ENCODE peak calls at places on chromosome 2, in seven cellular contexts. D, R, V, Q, I, B and A are unnamed samples.

GRCh38 chr2:236988690-236989639 is 96.7 kb upstream of the COPS8 start:
- DNase-seq in D (peak), R (no peak), V (peak), Q (peak), I (peak), B (no peak), A (peak)

GRCh38 chr2:11533278-11534077 is at the start of gene GREB1:
- DNase-seq in D (no peak), R (no peak), V (no peak), Q (peak), I (no peak), B (no peak), A (no peak)

GRCh38 chr2:40242315-40242714 is 209.6 kb downstream of the SLC8A1 start:
- DNase-seq in D (no peak), R (no peak), V (no peak), Q (no peak), I (no peak), B (no peak), A (no peak)

GRCh38 chr2:237967463-237967871 is 653 bp downstream of the UBE2F start:
- DNase-seq in D (peak), R (peak), V (peak), Q (no peak), I (peak), B (peak), A (peak)

GRCh38 chr2:136765736-136766323 is 485 bp downstream of the THSD7B start:
- DNase-seq in D (no peak), R (no peak), V (peak), Q (no peak), I (no peak), B (no peak), A (no peak)

GRCh38 chr2:144267209-144267608 is 252.7 kb downstream of the ZEB2 start:
- DNase-seq in D (no peak), R (no peak), V (no peak), Q (no peak), I (no peak), B (no peak), A (peak)

GRCh38 chr2:85878719-85879390 is 9.9 kb downstream of the ST3GAL5 start:
- DNase-seq in D (no peak), R (no peak), V (no peak), Q (no peak), I (no peak), B (no peak), A (no peak)

GRCh38 chr2:237092920-237093781 is 7.5 kb downstream of the COPS8 start:
- DNase-seq in D (peak), R (no peak), V (no peak), Q (peak), I (no peak), B (peak), A (no peak)

GRCh38 chr2:28080911-28081310 is 190.4 kb downstream of the BABAM2 start:
- DNase-seq in D (peak), R (peak), V (no peak), Q (peak), I (no peak), B (no peak), A (no peak)

GRCh38 chr2:172427256-172427989 is at the start of gene ITGA6:
- DNase-seq in D (no peak), R (peak), V (peak), Q (peak), I (peak), B (peak), A (peak)

GRCh38 chr2:24509840-24510239 is 18.8 kb downstream of the NCOA1 start:
- DNase-seq in D (no peak), R (no peak), V (no peak), Q (no peak), I (no peak), B (no peak), A (no peak)

GRCh38 chr2:20299113-20299512 is 51.5 kb downstream of the PUM2 start:
- DNase-seq in D (no peak), R (no peak), V (no peak), Q (no peak), I (no peak), B (no peak), A (no peak)

GRCh38 chr2:120779781-120780283 is 44.2 kb downstream of the GLI2 start:
- DNase-seq in D (no peak), R (no peak), V (no peak), Q (peak), I (no peak), B (no peak), A (no peak)

GRCh38 chr2:113225505-113226259 is 51.9 kb downstream of the PSD4 start:
- DNase-seq in D (peak), R (no peak), V (no peak), Q (no peak), I (no peak), B (peak), A (peak)

GRCh38 chr2:126661702-126662465 is 5.9 kb downstream of the GYPC start:
- DNase-seq in D (no peak), R (no peak), V (no peak), Q (no peak), I (no peak), B (no peak), A (no peak)

GRCh38 chr2:238968616-238969394 is 120.9 kb downstream of the TWIST2 start:
- DNase-seq in D (no peak), R (no peak), V (no peak), Q (no peak), I (no peak), B (no peak), A (no peak)

GRCh38 chr2:121519732-121520640 is 10.7 kb upstream of the RNU4ATAC start:
- DNase-seq in D (no peak), R (no peak), V (no peak), Q (no peak), I (no peak), B (no peak), A (no peak)

GRCh38 chr2:46072146-46072820 is 224.9 kb upstream of the EPAS1 start:
- DNase-seq in D (no peak), R (no peak), V (no peak), Q (peak), I (no peak), B (no peak), A (no peak)

GRCh38 chr2:143140864-143141637 is 11.8 kb downstream of the ARHGAP15 start:
- DNase-seq in D (no peak), R (no peak), V (no peak), Q (no peak), I (no peak), B (no peak), A (no peak)

GRCh38 chr2:168801961-168802824 is at the start of gene NOSTRIN:
- DNase-seq in D (no peak), R (peak), V (no peak), Q (peak), I (peak), B (peak), A (peak)

GRCh38 chr2:170313636-170314348 is 135.8 kb downstream of the MYO3B start:
- DNase-seq in D (no peak), R (no peak), V (no peak), Q (no peak), I (no peak), B (no peak), A (no peak)

GRCh38 chr2:33946198-33946597 is 347.1 kb upstream of the FAM98A start:
- DNase-seq in D (no peak), R (no peak), V (no peak), Q (no peak), I (no peak), B (no peak), A (no peak)

GRCh38 chr2:135820003-135820618 is 16.9 kb downstream of the LCT start:
- DNase-seq in D (no peak), R (no peak), V (no peak), Q (no peak), I (no peak), B (no peak), A (no peak)

GRCh38 chr2:157362627-157363026 is 37.0 kb upstream of the ERMN start:
- DNase-seq in D (no peak), R (no peak), V (no peak), Q (no peak), I (no peak), B (no peak), A (no peak)

GRCh38 chr2:3492951-3493609 is 26.3 kb downstream of the ADI1 start:
- DNase-seq in D (no peak), R (no peak), V (peak), Q (peak), I (no peak), B (no peak), A (peak)

GRCh38 chr2:54903736-54904554 is 146.3 kb downstream of the RTN4 start:
- DNase-seq in D (peak), R (peak), V (no peak), Q (peak), I (no peak), B (peak), A (no peak)

GRCh38 chr2:241399941-241400922 is 44.1 kb downstream of the FARP2 start:
- DNase-seq in D (no peak), R (peak), V (peak), Q (no peak), I (no peak), B (no peak), A (no peak)

GRCh38 chr2:26018184-26018716 is 15.6 kb upstream of the RAB10 start:
- DNase-seq in D (peak), R (peak), V (peak), Q (peak), I (peak), B (peak), A (peak)

GRCh38 chr2:130374587-130375290 is 18.9 kb downstream of the PTPN18 start:
- DNase-seq in D (peak), R (no peak), V (no peak), Q (peak), I (no peak), B (no peak), A (no peak)

GRCh38 chr2:168694876-168695275 is 107.6 kb upstream of the NOSTRIN start:
- DNase-seq in D (no peak), R (no peak), V (no peak), Q (no peak), I (no peak), B (no peak), A (no peak)

GRCh38 chr2:64748561-64748960 is 94.8 kb upstream of the SERTAD2 start:
- DNase-seq in D (no peak), R (no peak), V (no peak), Q (no peak), I (no peak), B (no peak), A (no peak)

GRCh38 chr2:64751286-64752260 is 97.9 kb upstream of the SERTAD2 start:
- DNase-seq in D (peak), R (peak), V (no peak), Q (peak), I (no peak), B (peak), A (peak)

GRCh38 chr2:64750001-64750816 is 96.5 kb upstream of the SERTAD2 start:
- DNase-seq in D (peak), R (peak), V (peak), Q (peak), I (peak), B (peak), A (peak)

GRCh38 chr2:64749446-64749845 is 95.7 kb upstream of the SERTAD2 start:
- DNase-seq in D (no peak), R (no peak), V (no peak), Q (no peak), I (no peak), B (no peak), A (no peak)

GRCh38 chr2:64750817-64751285 is 97.1 kb upstream of the SERTAD2 start:
- DNase-seq in D (peak), R (peak), V (peak), Q (peak), I (peak), B (no peak), A (peak)
- TF ChIP-seq CTCF in D (no peak), R (no peak), V (no peak), Q (no peak), I (peak), B (no peak), A (no peak)

GRCh38 chr2:56741601-56742102 is 557.9 kb downstream of the CCDC85A start:
- DNase-seq in D (no peak), R (no peak), V (peak), Q (peak), I (peak), B (peak), A (no peak)
- H3K4me3 ChIP-seq in D (no peak), R (no peak), V (no peak), Q (no peak), I (no peak), B (peak), A (no peak)

GRCh38 chr2:49837894-49838293 is 683.6 kb upstream of the FSHR start:
- DNase-seq in D (no peak), R (no peak), V (no peak), Q (no peak), I (no peak), B (no peak), A (no peak)

GRCh38 chr2:49839818-49840217 is 685.5 kb upstream of the FSHR start:
- DNase-seq in D (no peak), R (no peak), V (no peak), Q (no peak), I (no peak), B (no peak), A (no peak)

GRCh38 chr2:49840428-49840975 is 686.2 kb upstream of the FSHR start:
- DNase-seq in D (no peak), R (no peak), V (no peak), Q (no peak), I (no peak), B (no peak), A (no peak)

DNA sequence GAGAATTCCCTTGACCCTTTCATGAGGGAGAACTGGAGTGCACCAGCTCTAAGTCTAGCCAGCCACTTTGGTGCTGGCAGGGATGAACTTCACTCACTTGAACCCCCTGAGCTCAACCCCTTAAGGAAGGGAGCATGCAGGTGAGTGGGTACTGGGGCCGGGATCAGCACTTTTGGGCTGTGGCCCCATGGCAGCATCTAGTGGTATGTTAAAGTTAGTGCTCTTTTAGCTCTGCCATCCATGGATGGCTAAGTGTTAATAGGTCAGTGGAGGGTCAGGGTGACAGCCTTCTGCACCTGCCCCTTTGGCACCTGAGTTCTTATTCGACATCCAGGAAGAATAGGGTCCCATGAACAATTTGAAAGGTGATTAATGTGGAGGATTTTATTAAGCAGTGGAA is 689.0 kb upstream of the FSHR start:
- DNase-seq in D (no peak), R (no peak), V (no peak), Q (no peak), I (no peak), B (no peak), A (no peak)
- TF ChIP-seq CTCF in D (no peak), R (no peak), V (no peak), Q (no peak), I (no peak), B (no peak), A (no peak)

DNA sequence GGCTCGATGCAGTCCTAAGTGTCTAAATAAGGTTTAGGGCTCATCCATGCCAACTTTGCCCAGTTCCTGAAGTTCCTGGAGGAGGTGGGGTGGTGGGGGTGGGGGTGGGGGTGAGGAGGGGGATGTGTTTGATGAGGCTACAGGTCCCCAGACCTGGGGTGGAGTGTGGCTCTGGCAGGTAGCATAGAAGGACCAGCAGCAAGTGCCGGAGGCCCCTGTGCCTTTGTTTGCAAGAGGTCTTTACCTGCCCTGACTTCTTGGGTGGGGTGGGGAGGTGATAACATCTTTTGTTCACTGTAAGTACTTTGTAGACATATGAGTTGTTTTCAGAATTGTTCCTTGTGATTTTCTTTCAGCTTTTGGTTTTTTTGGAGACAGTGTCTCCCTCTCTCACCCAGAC is 10.0 kb downstream of the SH3BP4 start:
- DNase-seq in D (no peak), R (no peak), V (peak), Q (no peak), I (no peak), B (no peak), A (no peak)
- H3K4me3 ChIP-seq in D (no peak), R (no peak), V (no peak), Q (no peak), I (no peak), B (no peak), A (no peak)

DNA sequence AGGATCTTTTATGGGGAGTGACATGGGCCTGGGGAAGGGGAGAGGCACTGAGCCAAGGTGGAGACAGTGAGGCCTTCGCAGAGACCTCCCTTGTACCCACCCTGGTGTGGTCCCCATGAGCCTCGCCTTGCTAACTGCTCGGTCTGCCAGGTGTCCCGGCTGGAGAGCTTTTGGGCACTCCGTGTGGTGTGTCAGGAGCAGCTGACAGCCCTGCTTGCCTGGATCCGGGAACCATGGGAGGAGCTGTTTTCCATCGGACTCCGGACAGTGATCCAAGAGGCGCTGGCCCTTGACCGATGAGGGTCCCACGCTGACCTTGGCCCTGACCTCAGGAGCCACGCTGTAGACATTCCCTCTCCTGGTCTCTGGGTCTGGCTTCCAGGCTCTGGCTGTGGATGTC is 11.5 kb upstream of the SLC4A3 start:
- DNase-seq in D (no peak), R (no peak), V (no peak), Q (no peak), I (no peak), B (no peak), A (no peak)
- TF ChIP-seq CTCF in D (no peak), R (no peak), V (no peak), Q (no peak), I (no peak), B (no peak), A (no peak)